ENCODE peak calls at places on chromosome 20, in five cellular contexts. One of them, this sample, is unnamed.

GRCh38 chr20:54078296-54078695 is 7.9 kb upstream of the BCAS1 start:
- DNase-seq in CD8-positive, alpha-beta memory T cell: peak
- DNase-seq in adrenal gland: no peak
- DNase-seq in brain pericyte: no peak
- DNase-seq in cardiac fibroblast: no peak
- DNase-seq in this sample: no peak

GRCh38 chr20:47704746-47705496 is 80.4 kb downstream of the SULF2 start:
- DNase-seq in cardiac fibroblast: peak
- DNase-seq in CD8-positive, alpha-beta memory T cell: no peak
- DNase-seq in brain pericyte: no peak
- DNase-seq in adrenal gland: no peak
- DNase-seq in this sample: peak

GRCh38 chr20:45034436-45034835 is 66.5 kb downstream of the KCNS1 start:
- DNase-seq in brain pericyte: no peak
- DNase-seq in adrenal gland: no peak
- DNase-seq in CD8-positive, alpha-beta memory T cell: peak
- DNase-seq in cardiac fibroblast: no peak
- DNase-seq in this sample: no peak

GRCh38 chr20:32898721-32899120 is 40.0 kb downstream of the EFCAB8 start:
- DNase-seq in CD8-positive, alpha-beta memory T cell: no peak
- DNase-seq in cardiac fibroblast: peak
- DNase-seq in adrenal gland: no peak
- DNase-seq in brain pericyte: no peak
- DNase-seq in this sample: no peak

GRCh38 chr20:53654932-53655674 is 61.5 kb upstream of the ZNF217 start:
- DNase-seq in CD8-positive, alpha-beta memory T cell: no peak
- DNase-seq in brain pericyte: no peak
- DNase-seq in cardiac fibroblast: peak
- DNase-seq in adrenal gland: peak
- DNase-seq in this sample: no peak

GRCh38 chr20:60168963-60169362 is 210.7 kb downstream of the CDH26 start:
- DNase-seq in brain pericyte: no peak
- DNase-seq in adrenal gland: no peak
- DNase-seq in cardiac fibroblast: no peak
- DNase-seq in CD8-positive, alpha-beta memory T cell: no peak
- DNase-seq in this sample: no peak

GRCh38 chr20:41248371-41249024 is 69.0 kb downstream of the ZHX3 start:
- DNase-seq in CD8-positive, alpha-beta memory T cell: no peak
- DNase-seq in cardiac fibroblast: peak
- DNase-seq in adrenal gland: no peak
- DNase-seq in brain pericyte: no peak
- DNase-seq in this sample: peak

GRCh38 chr20:16732506-16733152 is 2.8 kb downstream of the SNRPB2 start:
- DNase-seq in cardiac fibroblast: no peak
- DNase-seq in adrenal gland: no peak
- DNase-seq in CD8-positive, alpha-beta memory T cell: no peak
- DNase-seq in brain pericyte: no peak
- DNase-seq in this sample: no peak

GRCh38 chr20:64106981-64107735 is at the start of gene NPBWR2:
- DNase-seq in cardiac fibroblast: no peak
- DNase-seq in brain pericyte: no peak
- DNase-seq in adrenal gland: peak
- DNase-seq in CD8-positive, alpha-beta memory T cell: peak
- DNase-seq in this sample: no peak

GRCh38 chr20:1397710-1398109 is 4.9 kb upstream of the FKBP1A start:
- DNase-seq in brain pericyte: no peak
- DNase-seq in CD8-positive, alpha-beta memory T cell: no peak
- DNase-seq in cardiac fibroblast: peak
- DNase-seq in adrenal gland: no peak
- DNase-seq in this sample: no peak

GRCh38 chr20:61352381-61353260 is 100.6 kb downstream of the CDH4 start:
- DNase-seq in adrenal gland: no peak
- DNase-seq in brain pericyte: peak
- DNase-seq in cardiac fibroblast: no peak
- DNase-seq in CD8-positive, alpha-beta memory T cell: no peak
- DNase-seq in this sample: no peak

GRCh38 chr20:37914672-37915433 is 11.9 kb downstream of the VSTM2L start:
- DNase-seq in cardiac fibroblast: no peak
- DNase-seq in brain pericyte: no peak
- DNase-seq in CD8-positive, alpha-beta memory T cell: peak
- DNase-seq in adrenal gland: no peak
- DNase-seq in this sample: no peak

GRCh38 chr20:25470045-25470444 is 62.6 kb downstream of the GINS1 start:
- DNase-seq in adrenal gland: no peak
- DNase-seq in cardiac fibroblast: peak
- DNase-seq in brain pericyte: no peak
- DNase-seq in CD8-positive, alpha-beta memory T cell: peak
- DNase-seq in this sample: no peak

GRCh38 chr20:61803903-61804804 is 261.5 kb downstream of the TAF4 start:
- DNase-seq in adrenal gland: no peak
- DNase-seq in cardiac fibroblast: peak
- DNase-seq in CD8-positive, alpha-beta memory T cell: no peak
- DNase-seq in brain pericyte: no peak
- DNase-seq in this sample: no peak

GRCh38 chr20:56573989-56574388 is 40.9 kb downstream of the FAM209B start:
- DNase-seq in CD8-positive, alpha-beta memory T cell: no peak
- DNase-seq in adrenal gland: no peak
- DNase-seq in cardiac fibroblast: no peak
- DNase-seq in brain pericyte: no peak
- DNase-seq in this sample: no peak

GRCh38 chr20:45890997-45891983 is at the start of the genes CTSA and NEURL2:
- DNase-seq in cardiac fibroblast: peak
- DNase-seq in CD8-positive, alpha-beta memory T cell: peak
- DNase-seq in brain pericyte: peak
- DNase-seq in adrenal gland: peak
- DNase-seq in this sample: peak

GRCh38 chr20:43949741-43950618 is 35.3 kb downstream of the TOX2 start:
- DNase-seq in cardiac fibroblast: peak
- DNase-seq in brain pericyte: no peak
- DNase-seq in adrenal gland: peak
- DNase-seq in CD8-positive, alpha-beta memory T cell: peak
- DNase-seq in this sample: no peak

GRCh38 chr20:45088247-45088646 is 12.7 kb downstream of the KCNS1 start:
- DNase-seq in CD8-positive, alpha-beta memory T cell: no peak
- DNase-seq in brain pericyte: no peak
- DNase-seq in adrenal gland: no peak
- DNase-seq in cardiac fibroblast: peak
- DNase-seq in this sample: no peak